ENCODE peak calls at places on chromosome 5, in six cellular contexts. N is SK-N-SH, V is small intestine, J is prostate gland, Z is psoas muscle, E is heart right ventricle. U is an unnamed sample.
A peak's percentile ranks its signal among the peaks of the same experiment; 100 is the strongest.

GRCh38 chr5:147482426-147483196 is 27.3 kb downstream of the DPYSL3 start:
- DNase-seq in N (no peak), V (no peak), J (no peak), Z (no peak), E (no peak), U (no peak)

GRCh38 chr5:133222979-133223378 is 171.2 kb downstream of the HSPA4 start:
- DNase-seq in N (no peak), V (no peak), J (no peak), Z (no peak), E (no peak), U (no peak)

GRCh38 chr5:110086658-110087388 is 397.1 kb downstream of the MAN2A1 start:
- DNase-seq in N (no peak), V (no peak), J (peak; percentile 48), Z (peak; percentile 39), E (no peak), U (no peak)

GRCh38 chr5:64807505-64807904 is 38.8 kb downstream of the CWC27 start:
- DNase-seq in N (no peak), V (no peak), J (no peak), Z (no peak), E (no peak), U (no peak)

GRCh38 chr5:35789732-35790461 is 66.8 kb upstream of the IL7R start:
- DNase-seq in N (no peak), V (no peak), J (no peak), Z (no peak), E (no peak), U (no peak)

GRCh38 chr5:104937591-104937990 is 1375.0 kb upstream of the NUDT12 start:
- DNase-seq in N (no peak), V (no peak), J (no peak), Z (no peak), E (no peak), U (no peak)

GRCh38 chr5:135829179-135829578 is 5.3 kb upstream of the SLC25A48 start:
- DNase-seq in N (no peak), V (no peak), J (no peak), Z (no peak), E (no peak), U (no peak)

GRCh38 chr5:128579111-128579510 is 41.1 kb upstream of the FBN2 start:
- DNase-seq in N (no peak), V (no peak), J (no peak), Z (no peak), E (no peak), U (no peak)

GRCh38 chr5:157540707-157541451 is 34.7 kb downstream of the ADAM19 start:
- DNase-seq in N (peak; percentile 37), V (peak; percentile 25), J (no peak), Z (peak; percentile 64), E (peak; percentile 58), U (peak; percentile 39)

GRCh38 chr5:151037561-151038291 is 17.3 kb downstream of the GPX3 start:
- DNase-seq in N (no peak), V (no peak), J (no peak), Z (peak; percentile 50), E (peak; percentile 55), U (no peak)

GRCh38 chr5:24714757-24715156 is 70.0 kb upstream of the CDH10 start:
- DNase-seq in N (no peak), V (no peak), J (no peak), Z (no peak), E (no peak), U (no peak)

GRCh38 chr5:39661026-39661779 is 236.4 kb upstream of the DAB2 start:
- DNase-seq in N (no peak), V (no peak), J (no peak), Z (no peak), E (no peak), U (no peak)

GRCh38 chr5:33788922-33789321 is 102.9 kb downstream of the ADAMTS12 start:
- DNase-seq in N (no peak), V (no peak), J (no peak), Z (no peak), E (no peak), U (no peak)

GRCh38 chr5:43078956-43079355 is 38.8 kb upstream of the ANXA2R start:
- DNase-seq in N (no peak), V (no peak), J (no peak), Z (no peak), E (no peak), U (no peak)

GRCh38 chr5:96384353-96384752 is 48.7 kb downstream of the PCSK1 start:
- DNase-seq in N (no peak), V (no peak), J (no peak), Z (peak; percentile 44), E (peak; percentile 77), U (no peak)

GRCh38 chr5:102682102-102682647 is 72.9 kb upstream of the PAM start:
- DNase-seq in N (no peak), V (no peak), J (no peak), Z (no peak), E (no peak), U (no peak)

GRCh38 chr5:107764976-107765684 is 94.4 kb upstream of the EFNA5 start:
- DNase-seq in N (no peak), V (peak; percentile 46), J (no peak), Z (no peak), E (no peak), U (no peak)

GRCh38 chr5:163565492-163565891 is 60.1 kb downstream of the MAT2B start:
- DNase-seq in N (no peak), V (no peak), J (no peak), Z (no peak), E (no peak), U (no peak)

GRCh38 chr5:154190652-154191304 is at the start of gene GALNT10:
- DNase-seq in N (peak; percentile 95), V (peak; percentile 55), J (peak; percentile 46), Z (peak; percentile 78), E (peak; percentile 55), U (peak; percentile 53)

GRCh38 chr5:67246108-67246507 is 49.5 kb upstream of the CD180 start:
- DNase-seq in N (peak; percentile 34), V (peak; percentile 73), J (peak; percentile 73), Z (no peak), E (peak; percentile 50), U (peak; percentile 42)

GRCh38 chr5:132961887-132962286 is 1.5 kb downstream of the AFF4 start:
- DNase-seq in N (no peak), V (peak; percentile 16), J (no peak), Z (no peak), E (no peak), U (peak; percentile 24)

GRCh38 chr5:169691473-169691872 is 54.4 kb downstream of the DOCK2 start:
- DNase-seq in N (no peak), V (no peak), J (no peak), Z (no peak), E (no peak), U (no peak)

GRCh38 chr5:68484307-68485068 is 268.9 kb downstream of the PIK3R1 start:
- DNase-seq in N (no peak), V (no peak), J (no peak), Z (no peak), E (no peak), U (no peak)

GRCh38 chr5:120540097-120540496 is 76.0 kb downstream of the PRR16 start:
- DNase-seq in N (no peak), V (no peak), J (no peak), Z (no peak), E (no peak), U (no peak)

GRCh38 chr5:125412561-125413535 is 666.4 kb upstream of the ZNF608 start:
- DNase-seq in N (peak; percentile 73), V (peak; percentile 76), J (peak; percentile 56), Z (peak; percentile 58), E (peak; percentile 58), U (peak; percentile 80)
- H3K27ac ChIP-seq in N (peak overlapping the region; percentile 98), V (no peak overlapping the region), J (no peak overlapping the region), Z (peak overlapping the region; percentile 43), E (no peak overlapping the region), U (peak overlapping the region; percentile 1)

DNA sequence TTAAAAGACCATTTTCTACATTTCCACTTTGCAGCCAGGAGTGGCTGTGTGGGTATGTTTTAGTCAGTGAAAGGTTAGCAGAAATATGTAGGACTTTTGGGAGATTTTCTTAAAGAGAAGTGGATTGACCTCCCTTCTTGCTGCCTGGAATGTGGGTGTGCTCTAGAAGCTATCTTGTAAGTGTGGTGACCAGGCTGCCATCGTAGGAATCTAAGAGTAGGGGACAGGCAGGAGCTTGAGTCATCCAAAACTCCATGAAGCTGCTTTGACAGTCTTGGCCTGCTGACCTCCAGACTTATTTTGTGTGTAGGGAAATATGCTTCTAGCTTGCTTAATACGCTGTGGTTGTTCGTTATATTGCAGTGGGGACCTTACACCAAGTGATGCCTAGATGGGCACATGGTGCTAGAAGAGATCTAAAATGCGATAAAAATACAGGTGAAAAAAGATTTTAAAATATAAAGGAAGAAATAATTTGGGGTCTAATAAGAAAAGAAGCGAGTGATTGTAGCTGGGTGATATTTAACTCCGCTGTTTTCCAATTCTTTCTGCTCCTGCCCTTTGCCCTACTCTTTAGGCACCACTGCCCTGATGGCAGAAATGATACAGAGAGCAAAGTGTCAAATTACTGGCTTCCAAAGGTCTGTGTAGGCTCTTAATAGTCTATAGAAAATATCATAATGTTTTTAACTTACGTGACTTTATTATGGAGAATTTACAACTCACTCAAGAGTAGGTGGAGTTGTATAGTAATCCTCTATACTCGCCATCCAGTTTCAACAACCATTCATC is 298.2 kb upstream of the ZNF608 start:
- DNase-seq in N (no peak), V (peak; percentile 70), J (no peak), Z (no peak), E (no peak), U (no peak)
- H3K27ac ChIP-seq in N (peak overlapping the region; percentile 87), V (no peak overlapping the region), J (no peak overlapping the region), Z (peak overlapping the region; percentile 49), E (no peak overlapping the region), U (no peak overlapping the region)

GRCh38 chr5:136891175-136891574 is 525.8 kb upstream of the TRPC7 start:
- DNase-seq in N (no peak), V (no peak), J (no peak), Z (no peak), E (no peak), U (no peak)
- H3K27ac ChIP-seq in N (no peak overlapping the region), V (no peak overlapping the region), J (no peak overlapping the region), Z (no peak overlapping the region), E (no peak overlapping the region), U (no peak overlapping the region)

GRCh38 chr5:83035373-83036170 is 41.6 kb downstream of the TMEM167A start:
- DNase-seq in N (peak; percentile 68), V (no peak), J (no peak), Z (peak; percentile 15), E (peak; percentile 82), U (no peak)

GRCh38 chr5:83036991-83037390 is 40.2 kb downstream of the TMEM167A start:
- DNase-seq in N (no peak), V (no peak), J (no peak), Z (no peak), E (no peak), U (no peak)

GRCh38 chr5:83031391-83031790 is 45.8 kb downstream of the TMEM167A start:
- DNase-seq in N (no peak), V (no peak), J (no peak), Z (no peak), E (no peak), U (no peak)

GRCh38 chr5:83034036-83034435 is 43.2 kb downstream of the TMEM167A start:
- DNase-seq in N (no peak), V (no peak), J (no peak), Z (no peak), E (no peak), U (no peak)

DNA sequence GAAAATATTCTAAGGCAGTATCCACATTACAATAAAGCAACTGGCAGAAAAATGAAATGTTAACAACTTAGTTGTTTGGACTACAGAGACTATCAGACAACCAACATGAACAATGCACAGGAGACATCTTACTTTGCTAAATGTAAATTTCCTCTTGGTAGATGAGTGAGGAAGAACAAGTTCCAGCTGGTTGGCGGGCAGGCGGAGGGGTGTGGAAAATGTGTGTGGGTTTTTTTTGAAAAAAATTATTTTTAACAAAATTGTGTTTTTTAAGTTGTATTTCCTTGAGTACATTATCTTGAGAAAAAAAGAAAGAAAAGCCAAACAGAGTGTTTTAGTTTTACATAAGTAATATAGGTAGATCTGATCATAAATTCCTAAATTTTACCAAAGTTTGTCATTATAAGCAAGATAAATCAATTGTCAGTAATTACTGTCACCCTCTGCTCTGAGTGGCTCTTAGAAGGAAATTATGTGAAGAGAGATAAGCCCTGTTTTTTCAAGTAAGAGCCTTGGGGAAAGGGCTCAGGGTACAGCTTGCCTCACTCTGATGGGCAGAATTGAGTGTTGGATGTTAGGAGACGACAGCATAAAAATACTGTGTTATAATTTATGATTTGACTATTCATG is 42.5 kb downstream of the TMEM167A start:
- DNase-seq in N (no peak), V (no peak), J (no peak), Z (no peak), E (no peak), U (no peak)
- H3K27ac ChIP-seq in N (peak overlapping the region; percentile 99), V (no peak overlapping the region), J (no peak overlapping the region), Z (no peak overlapping the region), E (no peak overlapping the region), U (no peak overlapping the region)

U was measured in colonic mucosa.